ENCODE peak calls at places on chromosomes 6 and 20, in five cellular contexts. T, F, O, S and B are unnamed samples.

GRCh38 chr6:116975600-116975999 is 98.6 kb downstream of the RFX6 start:
- DNase-seq in O (no peak), F (peak), S (no peak), T (no peak), B (no peak)

GRCh38 chr20:55252525-55252924 is 752.8 kb downstream of the CBLN4 start:
- DNase-seq in F (no peak), T (no peak), O (no peak), S (no peak), B (no peak)

GRCh38 chr6:127832381-127832780 is 68.5 kb downstream of the THEMIS start:
- DNase-seq in O (no peak), S (no peak), F (no peak), T (no peak), B (no peak)

GRCh38 chr6:79042799-79043126 is 35.3 kb downstream of the PHIP start:
- DNase-seq in O (no peak), T (no peak), F (no peak), S (no peak), B (no peak)

GRCh38 chr6:150142304-150142656 is 564 bp upstream of the PPP1R14C start:
- DNase-seq in F (no peak), S (no peak), T (no peak), O (no peak), B (no peak)

GRCh38 chr6:162264581-162264980 is 463.0 kb downstream of the PRKN start:
- DNase-seq in O (no peak), F (no peak), T (no peak), S (no peak), B (no peak)

GRCh38 chr6:22072939-22073338 is 223.9 kb downstream of the PRL start:
- DNase-seq in O (no peak), F (no peak), T (no peak), S (no peak), B (no peak)

GRCh38 chr6:129665555-129665954 is 44.4 kb downstream of the ARHGAP18 start:
- DNase-seq in S (no peak), O (no peak), F (no peak), T (no peak), B (no peak)

GRCh38 chr20:51542033-51542893 is at the start of gene NFATC2:
- DNase-seq in F (peak), S (no peak), T (no peak), O (peak), B (peak)

GRCh38 chr6:90936286-90936685 is 349.4 kb upstream of the MAP3K7 start:
- DNase-seq in T (no peak), O (no peak), F (no peak), S (no peak), B (no peak)

GRCh38 chr6:84218091-84218490 is 9.4 kb downstream of the CEP162 start:
- DNase-seq in F (no peak), S (no peak), O (no peak), T (no peak), B (no peak)

GRCh38 chr6:38091626-38092025 is 272.1 kb downstream of the ZFAND3 start:
- DNase-seq in O (no peak), F (no peak), S (no peak), T (no peak), B (no peak)

GRCh38 chr6:21390537-21391213 is 202.9 kb upstream of the SOX4 start:
- DNase-seq in T (no peak), F (no peak), O (peak), S (no peak), B (no peak)

GRCh38 chr20:9617940-9618339 is 103.5 kb downstream of the LAMP5 start:
- DNase-seq in S (no peak), O (no peak), T (no peak), F (no peak), B (no peak)

GRCh38 chr6:81204741-81205140 is 547.7 kb downstream of the TENT5A start:
- DNase-seq in O (no peak), F (no peak), S (no peak), T (no peak), B (no peak)

GRCh38 chr20:25525857-25526256 is 59.5 kb downstream of the NINL start:
- DNase-seq in F (no peak), O (no peak), T (no peak), S (peak), B (no peak)

GRCh38 chr20:60812561-60812960 is 439.5 kb upstream of the CDH4 start:
- DNase-seq in T (no peak), O (no peak), F (no peak), S (no peak), B (no peak)

GRCh38 chr6:134525190-134525868 is 207.4 kb upstream of the SGK1 start:
- DNase-seq in T (no peak), F (no peak), S (no peak), O (no peak), B (no peak)

GRCh38 chr6:78611886-78612480 is 255.4 kb upstream of the IRAK1BP1 start:
- DNase-seq in S (no peak), T (no peak), F (no peak), O (no peak), B (no peak)

GRCh38 chr6:147005499-147005898 is 198.7 kb upstream of the STXBP5 start:
- DNase-seq in S (no peak), T (no peak), F (no peak), O (no peak), B (no peak)

GRCh38 chr6:152874846-152875568 is 107.8 kb downstream of the FBXO5 start:
- DNase-seq in T (no peak), S (no peak), F (no peak), O (no peak), B (no peak)

GRCh38 chr6:89410231-89411018 is 1.6 kb downstream of the RRAGD start:
- DNase-seq in T (no peak), F (no peak), S (no peak), O (no peak), B (no peak)

GRCh38 chr20:12593342-12593741 is 415.4 kb upstream of the SPTLC3 start:
- DNase-seq in T (no peak), F (no peak), S (no peak), O (no peak), B (no peak)

GRCh38 chr6:110520992-110521543 is 44.7 kb upstream of the SLC22A16 start:
- DNase-seq in F (no peak), T (no peak), S (no peak), O (no peak), B (no peak)

GRCh38 chr6:117615981-117616961 is 14.0 kb upstream of the GOPC start:
- DNase-seq in F (no peak), T (no peak), O (no peak), S (no peak), B (no peak)

GRCh38 chr20:25622049-25622448 is 1.8 kb downstream of the NANP start:
- DNase-seq in T (no peak), S (no peak), O (no peak), F (no peak), B (no peak)

GRCh38 chr6:121584591-121585369 is 149.3 kb downstream of the GJA1 start:
- DNase-seq in T (no peak), O (no peak), F (no peak), S (no peak), B (no peak)

GRCh38 chr20:50320910-50321796 is 130.5 kb downstream of the CEBPB start:
- DNase-seq in F (peak), S (peak), T (peak), O (peak), B (peak)

GRCh38 chr6:136651982-136652381 is 101.8 kb upstream of the MAP7 start:
- DNase-seq in S (no peak), F (no peak), O (no peak), T (no peak), B (no peak)

GRCh38 chr6:15911753-15912504 is 217.0 kb upstream of the MYLIP start:
- DNase-seq in S (no peak), O (no peak), F (no peak), T (no peak), B (no peak)

GRCh38 chr20:32474967-32475819 is 109.9 kb downstream of the NOL4L start:
- DNase-seq in O (peak), F (peak), T (peak), S (peak), B (peak)
- H3K4me3 ChIP-seq in O (peak), F (peak), T (no peak), S (peak), B (peak)

GRCh38 chr20:56925696-56926101 is 296.6 kb downstream of the TFAP2C start:
- DNase-seq in T (no peak), S (no peak), F (no peak), O (no peak), B (no peak)
- H3K4me3 ChIP-seq in T (no peak), S (no peak), F (peak), O (peak), B (peak)

GRCh38 chr6:41638801-41639555 is 710 bp downstream of the MDFI start:
- DNase-seq in O (no peak), S (no peak), F (no peak), T (no peak), B (no peak)
- H3K4me3 ChIP-seq in O (peak), S (peak), F (peak), T (peak), B (peak)

GRCh38 chr20:53645582-53645897 is 51.9 kb upstream of the ZNF217 start:
- DNase-seq in F (no peak), S (no peak), O (no peak), T (no peak), B (no peak)

GRCh38 chr20:53642196-53643030 is 48.8 kb upstream of the ZNF217 start:
- DNase-seq in O (peak), F (peak), S (no peak), T (peak), B (no peak)

GRCh38 chr20:53639647-53640440 is 46.2 kb upstream of the ZNF217 start:
- DNase-seq in T (no peak), S (no peak), O (no peak), F (no peak), B (no peak)

GRCh38 chr20:53646550-53646949 is 52.9 kb upstream of the ZNF217 start:
- DNase-seq in O (no peak), F (no peak), S (no peak), T (no peak), B (no peak)

GRCh38 chr20:53643031-53643832 is 49.6 kb upstream of the ZNF217 start:
- DNase-seq in T (peak), S (no peak), F (no peak), O (no peak), B (no peak)
- H3K4me3 ChIP-seq in T (no peak), S (no peak), F (no peak), O (no peak), B (peak)